ENCODE peak calls at places on chromosomes 5 and 9, in six cellular contexts. One of them, this sample, is unnamed.
A peak's percentile ranks its signal among the peaks of the same experiment; 100 is the strongest.

GRCh38 chr9:652896-653295 is 188.6 kb upstream of the DMRT1 start:
- DNase-seq in iPS DF 6.9: no peak
- DNase-seq in substantia nigra: no peak
- DNase-seq in A549: no peak
- DNase-seq in upper lobe of right lung: no peak
- DNase-seq in right atrium auricular region: peak; percentile 78
- DNase-seq in this sample: peak; percentile 74

GRCh38 chr5:143001764-143002351 is 231.7 kb downstream of the ARHGAP26 start:
- DNase-seq in A549: no peak
- DNase-seq in substantia nigra: no peak
- DNase-seq in upper lobe of right lung: no peak
- DNase-seq in iPS DF 6.9: no peak
- DNase-seq in right atrium auricular region: no peak
- DNase-seq in this sample: peak; percentile 70

GRCh38 chr5:115116001-115116400 is 53.7 kb downstream of the TRIM36 start:
- DNase-seq in iPS DF 6.9: no peak
- DNase-seq in A549: no peak
- DNase-seq in upper lobe of right lung: no peak
- DNase-seq in substantia nigra: no peak
- DNase-seq in right atrium auricular region: no peak
- DNase-seq in this sample: no peak

GRCh38 chr5:78753093-78753531 is 104.5 kb upstream of the LHFPL2 start:
- DNase-seq in substantia nigra: no peak
- DNase-seq in iPS DF 6.9: no peak
- DNase-seq in A549: no peak
- DNase-seq in right atrium auricular region: no peak
- DNase-seq in upper lobe of right lung: no peak
- DNase-seq in this sample: no peak

GRCh38 chr5:146048994-146049703 is 56.2 kb downstream of the PLAC8L1 start:
- DNase-seq in iPS DF 6.9: no peak
- DNase-seq in substantia nigra: no peak
- DNase-seq in upper lobe of right lung: no peak
- DNase-seq in right atrium auricular region: no peak
- DNase-seq in A549: peak; percentile 81
- DNase-seq in this sample: peak; percentile 75

GRCh38 chr9:113480612-113481011 is 17.1 kb downstream of the RGS3 start:
- DNase-seq in right atrium auricular region: no peak
- DNase-seq in iPS DF 6.9: no peak
- DNase-seq in upper lobe of right lung: peak; percentile 18
- DNase-seq in substantia nigra: no peak
- DNase-seq in A549: no peak
- DNase-seq in this sample: no peak

GRCh38 chr5:54469655-54470054 is 14.2 kb downstream of the HSPB3 start:
- DNase-seq in A549: no peak
- DNase-seq in right atrium auricular region: no peak
- DNase-seq in iPS DF 6.9: no peak
- DNase-seq in substantia nigra: no peak
- DNase-seq in upper lobe of right lung: no peak
- DNase-seq in this sample: no peak

GRCh38 chr9:79384506-79384905 is 187.3 kb upstream of the TLE4 start:
- DNase-seq in right atrium auricular region: no peak
- DNase-seq in A549: no peak
- DNase-seq in substantia nigra: no peak
- DNase-seq in iPS DF 6.9: no peak
- DNase-seq in upper lobe of right lung: no peak
- DNase-seq in this sample: peak; percentile 2

GRCh38 chr9:113454914-113455761 is 8.4 kb upstream of the RGS3 start:
- DNase-seq in right atrium auricular region: peak; percentile 77
- DNase-seq in upper lobe of right lung: no peak
- DNase-seq in iPS DF 6.9: no peak
- DNase-seq in A549: no peak
- DNase-seq in substantia nigra: no peak
- DNase-seq in this sample: peak; percentile 96

GRCh38 chr5:163360681-163361080 is 76.7 kb upstream of the CCNG1 start:
- DNase-seq in upper lobe of right lung: no peak
- DNase-seq in A549: no peak
- DNase-seq in iPS DF 6.9: no peak
- DNase-seq in substantia nigra: no peak
- DNase-seq in right atrium auricular region: no peak
- DNase-seq in this sample: no peak

GRCh38 chr5:67179695-67180302 is 16.8 kb downstream of the CD180 start:
- DNase-seq in iPS DF 6.9: no peak
- DNase-seq in substantia nigra: no peak
- DNase-seq in right atrium auricular region: no peak
- DNase-seq in upper lobe of right lung: no peak
- DNase-seq in A549: no peak
- DNase-seq in this sample: no peak

GRCh38 chr5:181223041-181223728 is at the start of gene TRIM41:
- DNase-seq in A549: peak; percentile 93
- DNase-seq in upper lobe of right lung: peak; percentile 100
- DNase-seq in right atrium auricular region: peak; percentile 98
- DNase-seq in substantia nigra: no peak
- DNase-seq in iPS DF 6.9: peak; percentile 94
- DNase-seq in this sample: peak; percentile 99

GRCh38 chr5:1294839-1295649 is at the start of gene TERT:
- DNase-seq in right atrium auricular region: no peak
- DNase-seq in iPS DF 6.9: no peak
- DNase-seq in A549: peak; percentile 48
- DNase-seq in upper lobe of right lung: peak; percentile 67
- DNase-seq in substantia nigra: no peak
- DNase-seq in this sample: peak; percentile 59

GRCh38 chr9:116157436-116158138 is 4.0 kb downstream of the PAPPA start:
- DNase-seq in substantia nigra: no peak
- DNase-seq in right atrium auricular region: no peak
- DNase-seq in A549: peak; percentile 65
- DNase-seq in iPS DF 6.9: no peak
- DNase-seq in upper lobe of right lung: no peak
- DNase-seq in this sample: no peak

GRCh38 chr5:31113101-31113500 is 80.4 kb upstream of the CDH6 start:
- DNase-seq in substantia nigra: no peak
- DNase-seq in A549: no peak
- DNase-seq in iPS DF 6.9: no peak
- DNase-seq in upper lobe of right lung: no peak
- DNase-seq in right atrium auricular region: no peak
- DNase-seq in this sample: no peak

GRCh38 chr5:89043676-89044075 is 160.7 kb upstream of the MEF2C start:
- DNase-seq in upper lobe of right lung: no peak
- DNase-seq in iPS DF 6.9: no peak
- DNase-seq in right atrium auricular region: no peak
- DNase-seq in A549: no peak
- DNase-seq in substantia nigra: no peak
- DNase-seq in this sample: no peak

GRCh38 chr9:86396412-86396811 is 42.2 kb upstream of the TUT7 start:
- DNase-seq in iPS DF 6.9: no peak
- DNase-seq in A549: no peak
- DNase-seq in substantia nigra: no peak
- DNase-seq in upper lobe of right lung: no peak
- DNase-seq in right atrium auricular region: no peak
- DNase-seq in this sample: no peak

GRCh38 chr9:112174223-112174964 is 703 bp downstream of the SUSD1 start:
- DNase-seq in iPS DF 6.9: no peak
- DNase-seq in right atrium auricular region: peak; percentile 72
- DNase-seq in upper lobe of right lung: peak; percentile 90
- DNase-seq in substantia nigra: no peak
- DNase-seq in A549: peak; percentile 68
- DNase-seq in this sample: peak; percentile 55

GRCh38 chr5:108983456-108984092 is 235.9 kb downstream of the FER start:
- DNase-seq in iPS DF 6.9: no peak
- DNase-seq in upper lobe of right lung: no peak
- DNase-seq in right atrium auricular region: no peak
- DNase-seq in A549: no peak
- DNase-seq in substantia nigra: no peak
- DNase-seq in this sample: no peak

GRCh38 chr5:63686938-63687337 is 275.3 kb downstream of the HTR1A start:
- DNase-seq in substantia nigra: no peak
- DNase-seq in A549: no peak
- DNase-seq in upper lobe of right lung: no peak
- DNase-seq in right atrium auricular region: no peak
- DNase-seq in iPS DF 6.9: no peak
- DNase-seq in this sample: no peak

GRCh38 chr5:107864793-107865192 is 194.1 kb upstream of the EFNA5 start:
- DNase-seq in right atrium auricular region: no peak
- DNase-seq in upper lobe of right lung: no peak
- DNase-seq in A549: no peak
- DNase-seq in iPS DF 6.9: no peak
- DNase-seq in substantia nigra: no peak
- DNase-seq in this sample: no peak

GRCh38 chr5:112125910-112126309 is 293.2 kb downstream of the EPB41L4A start:
- DNase-seq in right atrium auricular region: no peak
- DNase-seq in substantia nigra: no peak
- DNase-seq in iPS DF 6.9: no peak
- DNase-seq in upper lobe of right lung: no peak
- DNase-seq in A549: no peak
- DNase-seq in this sample: no peak

GRCh38 chr5:147240266-147240985 is 5.6 kb downstream of the STK32A start:
- DNase-seq in right atrium auricular region: no peak
- DNase-seq in upper lobe of right lung: no peak
- DNase-seq in iPS DF 6.9: no peak
- DNase-seq in substantia nigra: no peak
- DNase-seq in A549: no peak
- DNase-seq in this sample: no peak

GRCh38 chr9:15311607-15312006 is 4.6 kb upstream of the TTC39B start:
- DNase-seq in right atrium auricular region: no peak
- DNase-seq in iPS DF 6.9: no peak
- DNase-seq in substantia nigra: no peak
- DNase-seq in A549: no peak
- DNase-seq in upper lobe of right lung: no peak
- DNase-seq in this sample: no peak

GRCh38 chr9:101457003-101457402 is 21.4 kb upstream of the ALDOB start:
- DNase-seq in upper lobe of right lung: no peak
- DNase-seq in A549: no peak
- DNase-seq in substantia nigra: no peak
- DNase-seq in right atrium auricular region: no peak
- DNase-seq in iPS DF 6.9: no peak
- DNase-seq in this sample: peak; percentile 11

GRCh38 chr5:82467006-82467561 is 188.9 kb upstream of the RPS23 start:
- DNase-seq in iPS DF 6.9: no peak
- DNase-seq in A549: no peak
- DNase-seq in right atrium auricular region: peak; percentile 61
- DNase-seq in substantia nigra: no peak
- DNase-seq in upper lobe of right lung: no peak
- DNase-seq in this sample: no peak

GRCh38 chr5:126002222-126002897 is 420.8 kb upstream of the GRAMD2B start:
- DNase-seq in substantia nigra: no peak
- DNase-seq in right atrium auricular region: peak; percentile 73
- DNase-seq in iPS DF 6.9: no peak
- DNase-seq in upper lobe of right lung: no peak
- DNase-seq in A549: no peak
- DNase-seq in this sample: peak; percentile 96

GRCh38 chr5:66821626-66822429 is 225.6 kb downstream of the MAST4 start:
- DNase-seq in right atrium auricular region: no peak
- DNase-seq in A549: no peak
- DNase-seq in iPS DF 6.9: no peak
- DNase-seq in upper lobe of right lung: no peak
- DNase-seq in substantia nigra: no peak
- DNase-seq in this sample: no peak

GRCh38 chr5:172739385-172739784 is 31.6 kb downstream of the DUSP1 start:
- DNase-seq in substantia nigra: no peak
- DNase-seq in iPS DF 6.9: no peak
- DNase-seq in upper lobe of right lung: no peak
- DNase-seq in A549: no peak
- DNase-seq in right atrium auricular region: no peak
- DNase-seq in this sample: no peak

DNA sequence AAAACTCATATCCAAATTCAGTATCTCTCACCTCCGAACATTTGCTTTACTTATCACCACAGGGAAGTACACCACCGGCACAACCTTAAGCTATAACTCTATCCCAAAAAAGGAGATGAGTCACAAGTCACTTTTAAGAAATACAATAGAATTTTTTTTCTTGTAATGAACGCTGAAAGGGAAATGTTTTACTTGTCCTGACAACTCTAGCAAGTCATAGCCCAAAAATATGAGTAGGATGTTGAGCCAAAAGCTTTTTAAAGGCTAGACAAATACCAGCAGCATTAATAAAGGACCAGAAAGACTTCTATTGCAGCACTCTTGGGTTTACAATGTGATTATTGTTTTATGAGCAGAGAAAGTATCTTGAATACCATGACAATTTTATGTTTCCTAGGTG is 147.3 kb upstream of the FST start:
- DNase-seq in A549: no peak
- DNase-seq in right atrium auricular region: no peak
- DNase-seq in iPS DF 6.9: no peak
- DNase-seq in upper lobe of right lung: no peak
- DNase-seq in substantia nigra: no peak
- DNase-seq in this sample: no peak
- H3K27ac ChIP-seq in A549: no peak overlapping the region
- H3K27ac ChIP-seq in right atrium auricular region: no peak overlapping the region
- H3K27ac ChIP-seq in iPS DF 6.9: no peak overlapping the region
- H3K27ac ChIP-seq in upper lobe of right lung: no peak overlapping the region
- H3K27ac ChIP-seq in substantia nigra: no peak overlapping the region
- H3K27ac ChIP-seq in this sample: no peak overlapping the region

GRCh38 chr5:151585970-151586369 is 5.2 kb downstream of the FAT2 start:
- DNase-seq in right atrium auricular region: no peak
- DNase-seq in iPS DF 6.9: no peak
- DNase-seq in upper lobe of right lung: no peak
- DNase-seq in substantia nigra: no peak
- DNase-seq in A549: no peak
- DNase-seq in this sample: no peak
- H3K27ac ChIP-seq in right atrium auricular region: no peak overlapping the region
- H3K27ac ChIP-seq in iPS DF 6.9: no peak overlapping the region
- H3K27ac ChIP-seq in upper lobe of right lung: no peak overlapping the region
- H3K27ac ChIP-seq in substantia nigra: no peak overlapping the region
- H3K27ac ChIP-seq in A549: no peak overlapping the region
- H3K27ac ChIP-seq in this sample: no peak overlapping the region

DNA sequence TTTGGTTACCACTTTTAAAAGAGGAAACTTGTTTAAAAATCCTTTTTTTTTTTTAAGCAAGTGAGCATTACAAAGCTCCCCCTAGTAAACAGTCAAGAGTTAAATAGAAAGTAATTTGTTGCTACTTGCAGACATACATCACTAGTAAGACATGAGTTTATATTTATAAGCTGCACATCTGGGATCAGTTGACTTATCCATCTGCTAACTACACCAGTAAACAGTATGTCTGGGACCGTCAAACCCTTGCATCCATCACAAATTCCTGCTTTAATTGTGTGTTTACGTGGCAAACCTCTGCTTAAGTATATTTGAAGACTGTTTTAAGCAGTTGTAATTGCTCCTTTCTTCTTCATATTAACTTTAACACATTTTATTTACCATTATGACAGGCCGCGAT is 146.8 kb downstream of the EBF1 start:
- DNase-seq in upper lobe of right lung: no peak
- DNase-seq in substantia nigra: no peak
- DNase-seq in right atrium auricular region: no peak
- DNase-seq in iPS DF 6.9: no peak
- DNase-seq in A549: no peak
- DNase-seq in this sample: no peak
- H3K27ac ChIP-seq in upper lobe of right lung: no peak overlapping the region
- H3K27ac ChIP-seq in substantia nigra: no peak overlapping the region
- H3K27ac ChIP-seq in right atrium auricular region: no peak overlapping the region
- H3K27ac ChIP-seq in iPS DF 6.9: no peak overlapping the region
- H3K27ac ChIP-seq in A549: no peak overlapping the region
- H3K27ac ChIP-seq in this sample: no peak overlapping the region

DNA sequence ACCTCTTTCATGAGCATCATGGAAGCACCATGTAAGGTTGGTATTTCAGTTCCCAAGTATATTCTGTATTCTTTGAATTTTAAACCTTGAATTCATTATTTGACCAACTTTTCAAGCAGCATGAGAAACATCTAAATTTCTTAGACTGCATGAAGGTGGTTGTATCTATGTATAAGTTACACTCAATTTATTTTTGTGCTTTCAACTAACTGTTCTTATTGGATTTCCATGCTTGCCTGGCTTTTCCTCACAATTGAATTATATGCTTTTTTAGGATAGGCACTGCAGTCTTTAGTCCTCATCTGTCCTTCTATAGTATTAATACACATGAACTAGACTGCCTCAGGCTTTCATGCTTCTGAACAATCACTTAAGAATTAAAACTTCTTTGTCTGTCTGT is 134.0 kb downstream of the CEP120 start:
- DNase-seq in substantia nigra: no peak
- DNase-seq in iPS DF 6.9: no peak
- DNase-seq in upper lobe of right lung: no peak
- DNase-seq in right atrium auricular region: no peak
- DNase-seq in A549: no peak
- DNase-seq in this sample: no peak
- H3K27ac ChIP-seq in substantia nigra: no peak overlapping the region
- H3K27ac ChIP-seq in iPS DF 6.9: no peak overlapping the region
- H3K27ac ChIP-seq in upper lobe of right lung: no peak overlapping the region
- H3K27ac ChIP-seq in right atrium auricular region: no peak overlapping the region
- H3K27ac ChIP-seq in A549: no peak overlapping the region
- H3K27ac ChIP-seq in this sample: no peak overlapping the region